ENCODE peak calls at places on chromosomes 11 and 22, in nine cellular contexts. One of them, this sample, is unnamed.
A peak's percentile ranks its signal among the peaks of the same experiment; 100 is the strongest.

GRCh38 chr11:8709002-8709672 is 26.5 kb downstream of the RPL27A start:
- DNase-seq in tibial artery: peak; percentile 93
- DNase-seq in CD4-positive, alpha-beta memory T cell: no peak
- DNase-seq in lower leg skin: peak; percentile 74
- DNase-seq in A549: no peak
- DNase-seq in mammary epithelial cell: no peak
- DNase-seq in adrenal gland: peak; percentile 72
- DNase-seq in CD8-positive, alpha-beta T cell: no peak
- DNase-seq in kidney: peak; percentile 96
- DNase-seq in this sample: peak; percentile 98

GRCh38 chr11:33724644-33725035 is 11.6 kb downstream of the CD59 start:
- DNase-seq in lower leg skin: peak; percentile 87
- DNase-seq in A549: no peak
- DNase-seq in kidney: no peak
- DNase-seq in CD4-positive, alpha-beta memory T cell: no peak
- DNase-seq in adrenal gland: peak; percentile 65
- DNase-seq in tibial artery: peak; percentile 88
- DNase-seq in CD8-positive, alpha-beta T cell: no peak
- DNase-seq in mammary epithelial cell: no peak
- DNase-seq in this sample: no peak

GRCh38 chr11:76810151-76810853 is 27.1 kb downstream of the TSKU start:
- DNase-seq in lower leg skin: no peak
- DNase-seq in CD4-positive, alpha-beta memory T cell: no peak
- DNase-seq in CD8-positive, alpha-beta T cell: no peak
- DNase-seq in tibial artery: no peak
- DNase-seq in adrenal gland: peak; percentile 60
- DNase-seq in kidney: no peak
- DNase-seq in mammary epithelial cell: peak; percentile 56
- DNase-seq in A549: no peak
- DNase-seq in this sample: no peak

GRCh38 chr11:66915866-66916265 is 42.3 kb downstream of the PC start:
- DNase-seq in kidney: no peak
- DNase-seq in tibial artery: no peak
- DNase-seq in CD4-positive, alpha-beta memory T cell: no peak
- DNase-seq in mammary epithelial cell: no peak
- DNase-seq in adrenal gland: no peak
- DNase-seq in lower leg skin: no peak
- DNase-seq in A549: no peak
- DNase-seq in CD8-positive, alpha-beta T cell: no peak
- DNase-seq in this sample: no peak

GRCh38 chr22:44916281-44917231 is 93.2 kb downstream of the PHF21B start:
- DNase-seq in CD8-positive, alpha-beta T cell: no peak
- DNase-seq in tibial artery: no peak
- DNase-seq in kidney: peak; percentile 58
- DNase-seq in A549: no peak
- DNase-seq in mammary epithelial cell: no peak
- DNase-seq in adrenal gland: peak; percentile 5
- DNase-seq in CD4-positive, alpha-beta memory T cell: no peak
- DNase-seq in lower leg skin: no peak
- DNase-seq in this sample: no peak

GRCh38 chr11:44861829-44862545 is 88.7 kb downstream of the TP53I11 start:
- DNase-seq in mammary epithelial cell: peak; percentile 97
- DNase-seq in CD4-positive, alpha-beta memory T cell: peak; percentile 77
- DNase-seq in lower leg skin: peak; percentile 56
- DNase-seq in adrenal gland: peak; percentile 90
- DNase-seq in tibial artery: peak; percentile 86
- DNase-seq in CD8-positive, alpha-beta T cell: peak; percentile 79
- DNase-seq in kidney: peak; percentile 96
- DNase-seq in A549: peak; percentile 94
- DNase-seq in this sample: peak; percentile 98

GRCh38 chr11:69808708-69809107 is 10.5 kb downstream of the FGF3 start:
- DNase-seq in CD4-positive, alpha-beta memory T cell: no peak
- DNase-seq in CD8-positive, alpha-beta T cell: no peak
- DNase-seq in mammary epithelial cell: no peak
- DNase-seq in lower leg skin: no peak
- DNase-seq in kidney: no peak
- DNase-seq in adrenal gland: no peak
- DNase-seq in A549: no peak
- DNase-seq in tibial artery: no peak
- DNase-seq in this sample: peak; percentile 11

GRCh38 chr11:88016392-88017020 is 158.7 kb downstream of the RAB38 start:
- DNase-seq in mammary epithelial cell: peak; percentile 66
- DNase-seq in CD4-positive, alpha-beta memory T cell: peak; percentile 52
- DNase-seq in lower leg skin: peak; percentile 84
- DNase-seq in tibial artery: peak; percentile 86
- DNase-seq in adrenal gland: peak; percentile 86
- DNase-seq in kidney: no peak
- DNase-seq in CD8-positive, alpha-beta T cell: peak; percentile 49
- DNase-seq in A549: peak; percentile 6
- DNase-seq in this sample: peak; percentile 85

GRCh38 chr11:33542921-33543320 is 157.7 kb downstream of the C11orf91 start:
- DNase-seq in kidney: no peak
- DNase-seq in CD8-positive, alpha-beta T cell: peak; percentile 28
- DNase-seq in lower leg skin: no peak
- DNase-seq in mammary epithelial cell: peak; percentile 47
- DNase-seq in A549: peak; percentile 86
- DNase-seq in tibial artery: peak; percentile 28
- DNase-seq in CD4-positive, alpha-beta memory T cell: peak; percentile 16
- DNase-seq in adrenal gland: peak; percentile 66
- DNase-seq in this sample: no peak

GRCh38 chr11:90187839-90188238 is 35.0 kb downstream of the CHORDC1 start:
- DNase-seq in kidney: no peak
- DNase-seq in tibial artery: no peak
- DNase-seq in CD4-positive, alpha-beta memory T cell: no peak
- DNase-seq in A549: no peak
- DNase-seq in CD8-positive, alpha-beta T cell: no peak
- DNase-seq in lower leg skin: no peak
- DNase-seq in adrenal gland: no peak
- DNase-seq in mammary epithelial cell: no peak
- DNase-seq in this sample: no peak

DNA sequence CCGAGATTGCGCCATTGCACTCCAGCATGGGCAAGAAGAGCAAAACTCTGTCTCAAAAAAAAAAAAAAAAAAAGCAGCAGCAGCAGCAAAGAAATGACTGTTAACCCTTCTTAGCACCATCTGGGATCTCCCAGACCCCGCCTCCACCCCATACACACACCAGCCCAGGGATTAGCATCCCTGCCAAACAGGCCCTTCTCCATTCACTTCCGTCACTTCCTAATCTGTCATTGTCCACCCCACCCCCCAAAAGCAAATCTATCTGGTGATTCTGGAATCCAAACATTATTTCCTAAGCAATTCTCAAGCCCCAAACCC is 5.8 kb upstream of the AHNAK start:
- DNase-seq in tibial artery: no peak
- DNase-seq in CD4-positive, alpha-beta memory T cell: no peak
- DNase-seq in A549: no peak
- DNase-seq in adrenal gland: no peak
- DNase-seq in CD8-positive, alpha-beta T cell: no peak
- DNase-seq in mammary epithelial cell: no peak
- DNase-seq in lower leg skin: no peak
- DNase-seq in kidney: no peak
- DNase-seq in this sample: no peak
- H3K4me3 ChIP-seq in tibial artery: no peak overlapping the region
- H3K4me3 ChIP-seq in CD4-positive, alpha-beta memory T cell: no peak overlapping the region
- H3K4me3 ChIP-seq in A549: no peak overlapping the region
- H3K4me3 ChIP-seq in adrenal gland: no peak overlapping the region
- H3K4me3 ChIP-seq in CD8-positive, alpha-beta T cell: no peak overlapping the region
- H3K4me3 ChIP-seq in mammary epithelial cell: peak overlapping the region; percentile 45
- H3K4me3 ChIP-seq in lower leg skin: no peak overlapping the region
- H3K4me3 ChIP-seq in kidney: peak overlapping the region; percentile 1
- H3K4me3 ChIP-seq in this sample: no peak overlapping the region

DNA sequence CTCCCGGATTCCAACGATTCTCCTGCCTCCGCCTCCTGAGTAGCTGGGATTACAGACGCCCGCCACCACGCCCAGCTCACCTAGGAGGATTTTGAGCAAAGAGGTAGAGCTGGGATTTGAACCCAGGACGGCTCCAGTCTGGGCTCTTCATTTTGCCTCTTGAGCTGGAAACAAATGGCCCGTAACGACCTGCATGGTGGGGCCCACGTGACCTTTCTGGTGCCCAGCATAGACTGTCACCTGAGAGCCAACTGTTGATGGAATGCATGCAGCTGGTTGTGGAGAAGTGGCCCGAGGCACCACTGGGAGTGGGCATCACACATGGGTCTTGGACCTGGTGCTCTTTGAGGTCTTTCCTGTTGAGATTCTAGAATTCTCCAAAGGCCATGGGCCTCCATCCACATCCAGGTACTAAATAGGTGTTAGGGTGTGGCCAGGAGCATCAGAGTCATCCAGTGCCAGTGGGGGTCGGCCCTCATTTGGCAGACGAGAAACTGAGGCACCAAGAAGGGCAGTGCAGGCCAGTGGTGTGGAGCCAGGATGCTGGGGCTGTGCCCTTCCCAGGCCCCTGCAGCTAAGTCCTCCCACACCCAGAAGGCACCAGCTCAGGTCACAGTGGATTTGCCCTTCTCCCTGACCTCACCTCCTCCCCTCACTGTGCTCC is 3.9 kb downstream of the ATF4 start:
- DNase-seq in mammary epithelial cell: no peak
- DNase-seq in kidney: peak; percentile 62
- DNase-seq in adrenal gland: no peak
- DNase-seq in lower leg skin: no peak
- DNase-seq in CD4-positive, alpha-beta memory T cell: no peak
- DNase-seq in CD8-positive, alpha-beta T cell: no peak
- DNase-seq in A549: no peak
- DNase-seq in tibial artery: no peak
- DNase-seq in this sample: no peak
- H3K4me3 ChIP-seq in mammary epithelial cell: no peak overlapping the region
- H3K4me3 ChIP-seq in kidney: no peak overlapping the region
- H3K4me3 ChIP-seq in adrenal gland: no peak overlapping the region
- H3K4me3 ChIP-seq in lower leg skin: no peak overlapping the region
- H3K4me3 ChIP-seq in CD4-positive, alpha-beta memory T cell: no peak overlapping the region
- H3K4me3 ChIP-seq in CD8-positive, alpha-beta T cell: no peak overlapping the region
- H3K4me3 ChIP-seq in A549: no peak overlapping the region
- H3K4me3 ChIP-seq in tibial artery: peak overlapping the region; percentile 84
- H3K4me3 ChIP-seq in this sample: no peak overlapping the region

GRCh38 chr11:43579171-43579918 is 101.2 kb upstream of the HSD17B12 start:
- DNase-seq in CD8-positive, alpha-beta T cell: peak; percentile 29
- DNase-seq in lower leg skin: no peak
- DNase-seq in mammary epithelial cell: peak; percentile 64
- DNase-seq in A549: peak; percentile 69
- DNase-seq in adrenal gland: no peak
- DNase-seq in tibial artery: no peak
- DNase-seq in kidney: peak; percentile 74
- DNase-seq in CD4-positive, alpha-beta memory T cell: peak; percentile 5
- DNase-seq in this sample: no peak
- H3K4me3 ChIP-seq in CD8-positive, alpha-beta T cell: peak overlapping the region; percentile 45
- H3K4me3 ChIP-seq in lower leg skin: peak overlapping the region; percentile 29
- H3K4me3 ChIP-seq in mammary epithelial cell: peak overlapping the region; percentile 46
- H3K4me3 ChIP-seq in A549: peak overlapping the region; percentile 65
- H3K4me3 ChIP-seq in adrenal gland: peak overlapping the region; percentile 49
- H3K4me3 ChIP-seq in tibial artery: peak overlapping the region; percentile 54
- H3K4me3 ChIP-seq in kidney: peak overlapping the region; percentile 43
- H3K4me3 ChIP-seq in CD4-positive, alpha-beta memory T cell: no peak overlapping the region
- H3K4me3 ChIP-seq in this sample: peak overlapping the region; percentile 50

GRCh38 chr11:15074206-15075161 is 1.1 kb downstream of the CALCB start:
- DNase-seq in mammary epithelial cell: peak; percentile 68
- DNase-seq in adrenal gland: peak; percentile 79
- DNase-seq in lower leg skin: peak; percentile 65
- DNase-seq in CD4-positive, alpha-beta memory T cell: peak; percentile 76
- DNase-seq in CD8-positive, alpha-beta T cell: peak; percentile 77
- DNase-seq in tibial artery: peak; percentile 79
- DNase-seq in kidney: peak; percentile 83
- DNase-seq in A549: peak; percentile 69
- DNase-seq in this sample: peak; percentile 53

GRCh38 chr11:15075162-15075526 is 1.8 kb downstream of the CALCB start:
- DNase-seq in CD4-positive, alpha-beta memory T cell: no peak
- DNase-seq in mammary epithelial cell: no peak
- DNase-seq in adrenal gland: no peak
- DNase-seq in tibial artery: no peak
- DNase-seq in A549: no peak
- DNase-seq in kidney: no peak
- DNase-seq in CD8-positive, alpha-beta T cell: no peak
- DNase-seq in lower leg skin: no peak
- DNase-seq in this sample: no peak

GRCh38 chr11:15071556-15072255 is 1.7 kb upstream of the CALCB start:
- DNase-seq in kidney: peak; percentile 66
- DNase-seq in CD4-positive, alpha-beta memory T cell: no peak
- DNase-seq in lower leg skin: no peak
- DNase-seq in mammary epithelial cell: no peak
- DNase-seq in A549: no peak
- DNase-seq in tibial artery: no peak
- DNase-seq in adrenal gland: no peak
- DNase-seq in CD8-positive, alpha-beta T cell: no peak
- DNase-seq in this sample: no peak

GRCh38 chr11:15072551-15073143 is 746 bp upstream of the CALCB start:
- DNase-seq in A549: no peak
- DNase-seq in CD8-positive, alpha-beta T cell: no peak
- DNase-seq in tibial artery: no peak
- DNase-seq in lower leg skin: no peak
- DNase-seq in adrenal gland: no peak
- DNase-seq in mammary epithelial cell: no peak
- DNase-seq in kidney: peak; percentile 55
- DNase-seq in CD4-positive, alpha-beta memory T cell: no peak
- DNase-seq in this sample: no peak

GRCh38 chr11:15073361-15074205 is at the start of gene CALCB:
- DNase-seq in kidney: peak; percentile 82
- DNase-seq in tibial artery: no peak
- DNase-seq in lower leg skin: no peak
- DNase-seq in CD8-positive, alpha-beta T cell: no peak
- DNase-seq in mammary epithelial cell: peak; percentile 26
- DNase-seq in adrenal gland: no peak
- DNase-seq in CD4-positive, alpha-beta memory T cell: peak; percentile 7
- DNase-seq in A549: no peak
- DNase-seq in this sample: no peak
- H3K4me3 ChIP-seq in kidney: peak within 1 kb of the TSS; percentile 38
- H3K4me3 ChIP-seq in tibial artery: peak within 1 kb of the TSS; percentile 33
- H3K4me3 ChIP-seq in lower leg skin: no peak within 1 kb of the TSS
- H3K4me3 ChIP-seq in CD8-positive, alpha-beta T cell: peak within 1 kb of the TSS; percentile 60
- H3K4me3 ChIP-seq in mammary epithelial cell: peak within 1 kb of the TSS; percentile 26
- H3K4me3 ChIP-seq in adrenal gland: no peak within 1 kb of the TSS
- H3K4me3 ChIP-seq in CD4-positive, alpha-beta memory T cell: peak within 1 kb of the TSS; percentile 57
- H3K4me3 ChIP-seq in A549: peak within 1 kb of the TSS; percentile 49
- H3K4me3 ChIP-seq in this sample: peak within 1 kb of the TSS; percentile 37

DNA sequence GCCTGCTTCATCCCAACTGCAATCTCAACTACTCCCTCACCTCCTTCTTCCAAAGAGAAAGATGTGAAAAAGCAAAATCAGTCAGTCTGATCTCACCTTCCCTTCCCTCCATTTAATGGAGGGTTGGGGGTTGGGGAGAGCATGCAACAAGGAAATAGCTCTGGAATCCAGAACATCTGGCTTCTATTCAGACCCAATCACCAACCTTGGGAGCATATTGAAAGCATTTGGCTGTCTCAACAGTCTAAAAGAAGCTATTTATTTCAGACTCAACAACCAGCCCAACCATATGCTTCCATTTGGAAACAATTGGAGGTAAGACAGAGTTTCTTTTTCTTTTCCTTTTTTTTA is 131.0 kb upstream of the UBASH3B start:
- DNase-seq in tibial artery: no peak
- DNase-seq in lower leg skin: no peak
- DNase-seq in adrenal gland: no peak
- DNase-seq in A549: no peak
- DNase-seq in mammary epithelial cell: no peak
- DNase-seq in kidney: no peak
- DNase-seq in CD8-positive, alpha-beta T cell: no peak
- DNase-seq in CD4-positive, alpha-beta memory T cell: no peak
- DNase-seq in this sample: peak; percentile 26
- H3K4me3 ChIP-seq in tibial artery: no peak overlapping the region
- H3K4me3 ChIP-seq in lower leg skin: no peak overlapping the region
- H3K4me3 ChIP-seq in adrenal gland: no peak overlapping the region
- H3K4me3 ChIP-seq in A549: no peak overlapping the region
- H3K4me3 ChIP-seq in mammary epithelial cell: no peak overlapping the region
- H3K4me3 ChIP-seq in kidney: no peak overlapping the region
- H3K4me3 ChIP-seq in CD8-positive, alpha-beta T cell: no peak overlapping the region
- H3K4me3 ChIP-seq in CD4-positive, alpha-beta memory T cell: no peak overlapping the region
- H3K4me3 ChIP-seq in this sample: no peak overlapping the region

This sample was measured in astrocyte of the cerebellum.